ENCODE peak calls at places on chromosomes 4 and X, in six cellular contexts. C, I, G, Y, J and Q are unnamed samples.

GRCh38 chr4:139639654-139640053 is 26.0 kb upstream of the MGST2 start:
- DNase-seq in Y (no peak), I (no peak), G (no peak), J (no peak), C (no peak), Q (no peak)

GRCh38 chr4:174214102-174214878 is 69.2 kb downstream of the FBXO8 start:
- DNase-seq in Y (no peak), J (no peak), G (no peak), I (peak), C (no peak), Q (no peak)

GRCh38 chr4:150140774-150141400 is 62.6 kb downstream of the DCLK2 start:
- DNase-seq in C (no peak), J (no peak), Y (no peak), I (no peak), G (no peak), Q (no peak)

GRCh38 chr4:127304356-127304755 is 328.4 kb upstream of the INTU start:
- DNase-seq in Y (no peak), I (no peak), J (no peak), C (no peak), G (no peak), Q (no peak)

GRCh38 chr4:128468485-128468989 is 180.9 kb upstream of the PGRMC2 start:
- DNase-seq in I (no peak), G (no peak), C (no peak), J (no peak), Y (no peak), Q (no peak)

GRCh38 chrX:79161655-79162054 is 17.2 kb downstream of the GPR174 start:
- DNase-seq in I (no peak), J (no peak), G (no peak), C (no peak), Y (no peak), Q (peak)

GRCh38 chr4:136088231-136088630 is 1444.1 kb downstream of the PCDH18 start:
- DNase-seq in C (no peak), Y (no peak), G (no peak), J (no peak), I (no peak), Q (no peak)

GRCh38 chr4:150004481-150004880 is 73.8 kb upstream of the DCLK2 start:
- DNase-seq in G (no peak), Y (no peak), J (no peak), C (no peak), I (no peak), Q (no peak)

GRCh38 chrX:97740044-97740443 is 856.3 kb downstream of the RPA4 start:
- DNase-seq in Y (no peak), C (no peak), J (no peak), G (no peak), I (no peak), Q (no peak)

GRCh38 chrX:149074429-149074828 is 430.7 kb downstream of the IDS start:
- DNase-seq in C (no peak), Y (no peak), J (no peak), I (no peak), G (no peak), Q (peak)

GRCh38 chrX:108199691-108200090 is 108.1 kb downstream of the ATG4A start:
- DNase-seq in J (peak), C (no peak), G (peak), I (peak), Y (peak), Q (no peak)

GRCh38 chr4:163110442-163110841 is 56.2 kb downstream of the NAF1 start:
- DNase-seq in Y (no peak), C (no peak), I (no peak), G (no peak), J (no peak), Q (no peak)

GRCh38 chrX:151393514-151393913 is 3.5 kb upstream of the VMA21 start:
- DNase-seq in C (no peak), G (no peak), I (peak), J (no peak), Y (no peak), Q (no peak)

GRCh38 chr4:88097781-88098180 is 60.7 kb downstream of the ABCG2 start:
- DNase-seq in C (no peak), Y (no peak), J (no peak), I (no peak), G (no peak), Q (no peak)

DNA sequence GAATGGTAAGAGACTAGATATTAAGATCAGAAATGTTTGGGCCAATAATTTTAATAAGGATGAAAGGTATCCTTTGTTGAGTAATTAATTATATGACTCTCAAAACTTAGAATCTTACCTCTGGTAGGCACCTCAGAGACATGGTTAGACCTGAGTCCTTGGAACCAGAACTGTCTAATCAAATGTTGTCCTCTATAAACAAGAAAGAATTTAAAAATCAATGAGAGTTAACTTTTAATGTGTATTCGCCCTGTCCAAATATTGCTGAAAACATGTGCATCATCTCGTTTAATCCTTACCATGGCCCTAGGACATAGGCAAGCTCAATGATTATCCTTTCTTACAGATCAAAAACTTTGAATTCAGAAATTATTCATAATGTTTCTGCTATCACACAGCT is 24.0 kb upstream of the NUDT11 start:
- DNase-seq in Y (no peak), G (no peak), J (no peak), I (no peak), C (no peak), Q (no peak)
- TF ChIP-seq SP1 in Y (no peak), G (no peak), J (no peak), I (no peak), C (no peak), Q (no peak)

GRCh38 chr4:37463457-37463856 is 218.9 kb downstream of the NWD2 start:
- DNase-seq in G (no peak), C (no peak), I (peak), J (no peak), Y (no peak), Q (no peak)
- TF ChIP-seq ATF3 in G (no peak), C (no peak), I (no peak), J (no peak), Y (no peak), Q (no peak)

DNA sequence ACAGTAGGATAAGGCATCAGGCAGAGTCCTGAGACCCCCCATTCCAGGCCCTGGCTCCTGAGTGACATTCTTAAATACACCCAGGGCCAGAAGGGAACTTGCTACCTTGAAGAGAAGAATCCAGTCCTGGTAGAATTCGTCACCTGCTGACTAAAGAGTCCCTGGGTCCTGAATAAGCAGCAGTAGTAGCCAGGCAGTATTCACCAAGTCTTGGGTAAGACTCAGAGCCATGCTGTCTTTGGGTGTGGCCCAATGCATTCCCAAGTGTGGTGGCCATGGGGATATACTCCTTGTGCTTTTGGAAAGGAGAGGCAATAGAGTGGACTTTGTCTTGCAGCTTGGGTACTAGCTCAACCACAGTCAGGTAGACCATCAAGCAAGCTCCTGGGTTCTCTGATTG is 359.1 kb downstream of the DMD start:
- DNase-seq in G (no peak), I (no peak), J (no peak), Y (no peak), C (no peak), Q (no peak)
- TF ChIP-seq SP1 in G (no peak), I (no peak), J (no peak), Y (no peak), C (no peak), Q (no peak)

GRCh38 chr4:85455942-85456341 is 19.0 kb upstream of the ARHGAP24 start:
- DNase-seq in G (no peak), J (no peak), I (no peak), C (no peak), Y (no peak), Q (no peak)
- TF ChIP-seq ATF3 in G (no peak), J (no peak), I (no peak), C (no peak), Y (no peak), Q (no peak)

GRCh38 chr4:1644906-1645657 is 39.0 kb downstream of the FAM53A start:
- DNase-seq in G (no peak), J (no peak), I (no peak), Y (no peak), C (no peak), Q (no peak)
- TF ChIP-seq SP1 in G (no peak), J (no peak), I (no peak), Y (no peak), C (peak), Q (no peak)

GRCh38 chr4:7523526-7523925 is 88.8 kb upstream of the PSAPL1 start:
- DNase-seq in J (no peak), I (no peak), Y (no peak), C (no peak), G (no peak), Q (no peak)

GRCh38 chr4:7522452-7522851 is 87.7 kb upstream of the PSAPL1 start:
- DNase-seq in G (no peak), Y (no peak), J (no peak), I (no peak), C (no peak), Q (no peak)

GRCh38 chr4:7526491-7526890 is 91.8 kb upstream of the PSAPL1 start:
- DNase-seq in J (no peak), C (no peak), Y (no peak), G (no peak), I (peak), Q (no peak)

GRCh38 chr4:7524841-7525240 is 90.1 kb upstream of the PSAPL1 start:
- DNase-seq in J (no peak), Y (no peak), C (no peak), G (no peak), I (no peak), Q (no peak)

GRCh38 chr4:7524064-7524682 is 89.4 kb upstream of the PSAPL1 start:
- DNase-seq in G (no peak), C (no peak), I (no peak), Y (no peak), J (no peak), Q (no peak)
- TF ChIP-seq ATF3 in G (no peak), C (no peak), I (no peak), Y (no peak), J (no peak), Q (no peak)

GRCh38 chr4:106529348-106530033 is 160.9 kb upstream of the GIMD1 start:
- DNase-seq in I (no peak), C (no peak), G (peak), Y (no peak), J (no peak), Q (no peak)
- TF ChIP-seq SP1 in I (no peak), C (no peak), G (peak), Y (no peak), J (no peak), Q (no peak)